ENCODE peak calls at places on chromosome 15, in seven cellular contexts. L, A, X, S, V, D and E are unnamed samples.
A peak's percentile ranks its signal among the peaks of the same experiment; 100 is the strongest.

GRCh38 chr15:95325763-95326688 is 1004.5 kb upstream of the NR2F2 start:
- DNase-seq in L (peak; percentile 74), A (peak; percentile 27), X (no peak), S (no peak), V (no peak), D (no peak), E (no peak)

GRCh38 chr15:59550961-59551360 is 60.6 kb upstream of the GCNT3 start:
- DNase-seq in L (no peak), A (no peak), X (no peak), S (no peak), V (no peak), D (no peak), E (no peak)

GRCh38 chr15:84791763-84792162 is 25.4 kb upstream of the ALPK3 start:
- DNase-seq in L (peak; percentile 4), A (no peak), X (no peak), S (no peak), V (no peak), D (no peak), E (no peak)

GRCh38 chr15:37765809-37766208 is 168.6 kb upstream of the TMCO5A start:
- DNase-seq in L (peak; percentile 13), A (peak; percentile 4), X (no peak), S (no peak), V (no peak), D (no peak), E (no peak)

GRCh38 chr15:90221251-90221900 is 12.4 kb downstream of the CIB1 start:
- DNase-seq in L (peak; percentile 74), A (peak; percentile 95), X (no peak), S (peak; percentile 50), V (no peak), D (no peak), E (peak; percentile 56)

GRCh38 chr15:78429477-78429876 is 8.5 kb upstream of the IREB2 start:
- DNase-seq in L (no peak), A (no peak), X (peak; percentile 10), S (no peak), V (no peak), D (no peak), E (no peak)

GRCh38 chr15:78272776-78273175 is 8.4 kb downstream of the DNAJA4 start:
- DNase-seq in L (no peak), A (no peak), X (no peak), S (no peak), V (no peak), D (no peak), E (no peak)

GRCh38 chr15:61227269-61228024 is 1.7 kb downstream of the RORA start:
- DNase-seq in L (peak; percentile 66), A (peak; percentile 55), X (no peak), S (no peak), V (no peak), D (peak; percentile 17), E (peak; percentile 5)

GRCh38 chr15:45631831-45632230 is 3.0 kb upstream of the SQOR start:
- DNase-seq in L (peak; percentile 20), A (no peak), X (no peak), S (no peak), V (no peak), D (peak; percentile 90), E (no peak)

GRCh38 chr15:85150130-85150480 is 168.4 kb downstream of the PDE8A start:
- DNase-seq in L (no peak), A (no peak), X (no peak), S (no peak), V (no peak), D (no peak), E (no peak)

GRCh38 chr15:80265021-80265420 is 13.0 kb upstream of the CTXND1 start:
- DNase-seq in L (no peak), A (no peak), X (peak; percentile 62), S (no peak), V (no peak), D (peak; percentile 26), E (no peak)

GRCh38 chr15:41975679-41976078 is 3.3 kb upstream of the EHD4 start:
- DNase-seq in L (no peak), A (no peak), X (no peak), S (no peak), V (no peak), D (no peak), E (no peak)

GRCh38 chr15:92653836-92654524 is 1.6 kb downstream of the FAM174B start:
- DNase-seq in L (peak; percentile 29), A (no peak), X (no peak), S (no peak), V (no peak), D (no peak), E (no peak)

GRCh38 chr15:73560501-73561117 is 72.6 kb downstream of the NPTN start:
- DNase-seq in L (peak; percentile 77), A (peak; percentile 89), X (no peak), S (no peak), V (no peak), D (peak; percentile 78), E (peak; percentile 23)

GRCh38 chr15:81363261-81363660 is 10.8 kb downstream of the TMC3 start:
- DNase-seq in L (no peak), A (peak; percentile 32), X (no peak), S (no peak), V (no peak), D (no peak), E (no peak)

GRCh38 chr15:77507151-77507847 is 86.6 kb downstream of the HMG20A start:
- DNase-seq in L (no peak), A (no peak), X (no peak), S (no peak), V (no peak), D (peak; percentile 73), E (no peak)

GRCh38 chr15:58475573-58476524 is 44.1 kb downstream of the LIPC start:
- DNase-seq in L (peak; percentile 75), A (peak; percentile 79), X (no peak), S (no peak), V (no peak), D (peak; percentile 45), E (peak; percentile 31)

GRCh38 chr15:58465866-58466517 is 34.2 kb downstream of the LIPC start:
- DNase-seq in L (no peak), A (peak; percentile 41), X (no peak), S (no peak), V (no peak), D (no peak), E (no peak)

GRCh38 chr15:62503451-62503850 is 338.4 kb upstream of the C2CD4B start:
- DNase-seq in L (peak; percentile 46), A (peak; percentile 67), X (no peak), S (peak; percentile 20), V (no peak), D (no peak), E (no peak)

GRCh38 chr15:57866149-57866736 is 159.7 kb downstream of the POLR2M start:
- DNase-seq in L (peak; percentile 43), A (peak; percentile 51), X (no peak), S (no peak), V (peak; percentile 31), D (peak; percentile 47), E (no peak)

GRCh38 chr15:44501768-44502366 is 35.1 kb upstream of the EIF3J start:
- DNase-seq in L (peak; percentile 68), A (peak; percentile 68), X (no peak), S (no peak), V (no peak), D (peak; percentile 46), E (peak; percentile 17)

GRCh38 chr15:26628879-26629529 is 143.9 kb downstream of the GABRB3 start:
- DNase-seq in L (no peak), A (peak; percentile 26), X (no peak), S (no peak), V (no peak), D (peak; percentile 50), E (no peak)

GRCh38 chr15:82064824-82065223 is 19.0 kb upstream of the MEX3B start:
- DNase-seq in L (no peak), A (no peak), X (no peak), S (no peak), V (no peak), D (no peak), E (no peak)

GRCh38 chr15:40372966-40373365 is 9.6 kb upstream of the KNSTRN start:
- DNase-seq in L (no peak), A (peak; percentile 42), X (no peak), S (no peak), V (no peak), D (no peak), E (no peak)

GRCh38 chr15:86231864-86232801 is 152.5 kb downstream of the AGBL1 start:
- DNase-seq in L (peak; percentile 22), A (peak; percentile 42), X (peak; percentile 73), S (no peak), V (peak; percentile 34), D (peak; percentile 41), E (no peak)
- TF ChIP-seq CTCF in L (peak; percentile 55), A (peak; percentile 51), X (peak; percentile 94), S (no peak), V (peak; percentile 46), D (peak; percentile 66), E (no peak)

GRCh38 chr15:88653200-88654064 is 14.6 kb downstream of the ISG20 start:
- DNase-seq in L (no peak), A (no peak), X (peak; percentile 76), S (no peak), V (no peak), D (peak; percentile 75), E (no peak)
- H3K4me3 ChIP-seq in L (no peak overlapping the region), A (no peak overlapping the region), X (no peak overlapping the region), S (no peak overlapping the region), V (no peak overlapping the region), D (no peak overlapping the region), E (no peak overlapping the region)

DNA sequence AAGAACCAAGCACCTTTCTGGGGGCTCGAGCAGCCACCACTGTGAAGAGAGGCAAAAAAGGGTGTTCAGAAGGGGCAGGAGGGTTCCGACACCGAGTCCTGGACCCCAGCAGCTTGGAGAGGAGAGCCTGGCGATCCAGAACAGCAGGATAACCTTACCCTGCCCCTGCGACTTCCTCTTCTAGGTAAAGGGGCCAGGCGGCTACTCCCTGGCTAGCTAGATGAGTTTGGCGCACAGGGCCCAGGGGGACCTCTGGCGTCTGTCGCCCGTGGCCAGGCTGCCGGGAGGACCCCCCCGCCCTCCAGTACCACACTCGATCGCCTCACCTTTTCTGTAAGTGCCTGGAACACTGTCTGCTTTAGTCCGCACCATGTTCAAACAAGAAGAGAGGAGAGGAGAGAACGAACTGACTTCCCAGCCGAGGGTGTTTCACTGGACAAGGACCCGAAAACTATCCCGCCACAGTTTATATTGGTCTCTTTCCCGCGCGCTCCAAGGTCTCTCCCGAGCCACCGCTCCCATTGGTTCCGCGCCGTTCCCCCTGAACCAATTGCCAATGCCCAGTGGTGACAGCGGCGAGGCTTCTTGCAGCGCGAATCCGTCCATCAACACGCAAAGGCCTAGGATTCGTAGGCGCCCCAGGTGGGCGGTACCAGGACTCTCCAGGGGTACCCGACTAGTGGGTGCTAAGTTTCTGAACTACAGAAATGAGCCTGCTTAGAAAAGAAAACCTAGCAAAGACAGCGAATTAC is at the start of gene PCLAF:
- DNase-seq in L (peak; percentile 95), A (peak; percentile 93), X (peak; percentile 100), S (peak; percentile 88), V (peak; percentile 91), D (peak; percentile 90), E (peak; percentile 60)
- TF ChIP-seq CTCF in L (no peak), A (no peak), X (peak; percentile 30), S (no peak), V (no peak), D (no peak), E (no peak)

DNA sequence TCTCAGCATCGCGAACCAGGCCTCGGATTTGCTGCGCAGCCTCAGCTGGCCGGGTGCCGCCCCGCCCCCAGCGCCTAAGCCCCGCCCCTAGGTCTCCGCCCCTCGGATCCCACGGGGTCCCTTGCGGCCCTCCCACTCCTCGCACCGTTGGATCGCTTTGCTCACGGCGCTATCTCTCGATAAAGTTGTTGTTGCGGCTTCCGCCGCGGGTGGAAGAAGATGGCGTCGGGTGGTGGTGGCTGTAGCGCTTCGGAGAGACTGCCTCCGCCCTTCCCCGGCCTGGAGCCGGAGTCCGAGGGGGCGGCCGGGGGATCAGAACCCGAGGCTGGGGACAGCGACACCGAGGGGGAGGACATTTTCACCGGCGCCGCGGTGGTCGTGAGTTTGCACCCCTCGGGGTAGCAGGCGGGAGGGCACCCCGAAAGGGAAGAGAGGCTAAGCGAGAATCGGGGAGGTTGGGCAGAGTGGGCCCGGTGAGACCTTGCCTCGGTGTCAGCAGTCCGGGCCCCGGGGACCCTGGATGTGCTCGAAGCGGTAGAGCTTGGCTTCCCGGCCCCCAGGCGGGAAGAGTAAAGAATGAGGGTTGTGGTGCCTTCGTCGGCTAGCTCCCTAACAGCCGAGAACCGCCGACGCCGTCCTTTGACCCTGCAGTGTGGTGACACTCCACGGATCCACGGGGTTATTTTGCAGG is at the start of gene SNX1:
- DNase-seq in L (peak; percentile 95), A (peak; percentile 95), X (peak; percentile 97), S (peak; percentile 75), V (peak; percentile 96), D (peak; percentile 83), E (peak; percentile 55)
- H3K4me3 ChIP-seq in L (peak within 1 kb of the TSS; percentile 97), A (peak within 1 kb of the TSS; percentile 96), X (peak within 1 kb of the TSS; percentile 83), S (peak within 1 kb of the TSS; percentile 83), V (peak within 1 kb of the TSS; percentile 76), D (peak within 1 kb of the TSS; percentile 78), E (peak within 1 kb of the TSS; percentile 96)